ENCODE peak calls at places on chromosomes 2 and 18, in eight cellular contexts. S, L, I, O, A, R, K and Q are unnamed samples.

GRCh38 chr18:23798824-23799223 is 109.6 kb downstream of the LAMA3 start:
- DNase-seq in R (no peak), O (no peak), I (no peak), K (no peak), L (no peak), A (no peak), S (no peak), Q (no peak)

GRCh38 chr2:68045337-68045736 is 17.5 kb downstream of the C1D start:
- DNase-seq in S (no peak), A (no peak), R (no peak), I (no peak), L (no peak), K (no peak), O (no peak), Q (no peak)

GRCh38 chr2:222052934-222053367 is 245.8 kb downstream of the PAX3 start:
- DNase-seq in O (peak; percentile 98), K (no peak), A (no peak), S (no peak), I (no peak), L (no peak), R (no peak), Q (no peak)

GRCh38 chr18:49021433-49022129 is 70.8 kb upstream of the SMAD7 start:
- DNase-seq in R (no peak), S (peak; percentile 22), A (peak; percentile 63), O (peak; percentile 92), L (no peak), I (peak; percentile 35), K (peak; percentile 41), Q (no peak)

GRCh38 chr18:58223717-58224424 is 179.8 kb downstream of the NEDD4L start:
- DNase-seq in K (peak; percentile 98), L (no peak), S (peak; percentile 97), A (peak; percentile 91), R (peak; percentile 68), O (peak; percentile 57), I (no peak), Q (no peak)

GRCh38 chr2:202113571-202114142 is 40.6 kb downstream of the KIAA2012 start:
- DNase-seq in K (peak; percentile 86), I (no peak), O (no peak), R (peak; percentile 84), L (no peak), S (no peak), A (no peak), Q (no peak)

GRCh38 chr2:170282851-170283250 is 104.9 kb downstream of the MYO3B start:
- DNase-seq in L (no peak), I (no peak), R (no peak), A (no peak), S (no peak), O (peak; percentile 31), K (no peak), Q (no peak)

GRCh38 chr2:44290271-44290670 is 15.0 kb downstream of the SLC3A1 start:
- DNase-seq in R (peak; percentile 47), A (peak; percentile 63), O (no peak), S (peak; percentile 24), I (no peak), K (peak; percentile 74), L (no peak), Q (no peak)

GRCh38 chr18:11982981-11983380 is 1.7 kb downstream of the IMPA2 start:
- DNase-seq in R (no peak), S (no peak), O (no peak), A (no peak), I (no peak), K (no peak), L (no peak), Q (no peak)

GRCh38 chr2:155481141-155481540 is 782.6 kb downstream of the KCNJ3 start:
- DNase-seq in R (no peak), K (no peak), O (no peak), I (no peak), L (no peak), A (no peak), S (no peak), Q (no peak)

GRCh38 chr2:8821276-8822217 is 15.9 kb downstream of the KIDINS220 start:
- DNase-seq in A (peak; percentile 80), K (peak; percentile 82), O (peak; percentile 13), I (no peak), L (no peak), S (no peak), R (peak; percentile 71), Q (no peak)

GRCh38 chr18:5732318-5732717 is 163.0 kb downstream of the TMEM200C start:
- DNase-seq in O (no peak), L (no peak), A (no peak), I (no peak), K (no peak), R (no peak), S (no peak), Q (no peak)

GRCh38 chr2:95277246-95277906 is 3.1 kb downstream of the PROM2 start:
- DNase-seq in A (no peak), S (no peak), O (no peak), L (no peak), R (no peak), I (no peak), K (no peak), Q (no peak)

GRCh38 chr18:32588191-32588590 is 117.5 kb upstream of the GAREM1 start:
- DNase-seq in S (no peak), R (no peak), O (no peak), K (no peak), L (no peak), A (no peak), I (no peak), Q (no peak)

GRCh38 chr2:233208382-233209116 is 42.9 kb upstream of the ATG16L1 start:
- DNase-seq in L (no peak), S (peak; percentile 66), R (no peak), I (no peak), O (peak; percentile 30), K (no peak), A (no peak), Q (no peak)